ENCODE peak calls at places on chromosomes 12 and 14, in four cellular contexts. J, L, M and Z are unnamed samples.

GRCh38 chr12:62659457-62660295 is 193.1 kb downstream of the MON2 start:
- DNase-seq in J (no peak), L (no peak), M (no peak), Z (no peak)

GRCh38 chr14:24915958-24916595 is 133.9 kb downstream of the STXBP6 start:
- DNase-seq in J (no peak), L (no peak), M (no peak), Z (no peak)

GRCh38 chr12:23555808-23556207 is 393.7 kb downstream of the SOX5 start:
- DNase-seq in J (no peak), L (no peak), M (no peak), Z (no peak)

GRCh38 chr12:32102234-32102633 is 4.4 kb upstream of the BICD1 start:
- DNase-seq in J (no peak), L (no peak), M (no peak), Z (no peak)

GRCh38 chr14:100588671-100589070 is 1.5 kb upstream of the BEGAIN start:
- DNase-seq in J (no peak), L (no peak), M (no peak), Z (no peak)

GRCh38 chr12:107593713-107594381 is 91.8 kb upstream of the PWP1 start:
- DNase-seq in J (no peak), L (no peak), M (peak), Z (no peak)

GRCh38 chr12:14905269-14906004 is 19.8 kb upstream of the MGP start:
- DNase-seq in J (no peak), L (no peak), M (no peak), Z (no peak)

GRCh38 chr12:124411291-124411878 is 116.5 kb downstream of the RFLNA start:
- DNase-seq in J (no peak), L (peak), M (no peak), Z (peak)

GRCh38 chr12:6915023-6915788 is 826 bp downstream of the ENO2 start:
- DNase-seq in J (no peak), L (no peak), M (no peak), Z (no peak)

GRCh38 chr12:59486827-59487226 is 109.0 kb upstream of the SLC16A7 start:
- DNase-seq in J (no peak), L (no peak), M (no peak), Z (no peak)

GRCh38 chr12:59494617-59495016 is 101.2 kb upstream of the SLC16A7 start:
- DNase-seq in J (no peak), L (no peak), M (no peak), Z (no peak)

DNA sequence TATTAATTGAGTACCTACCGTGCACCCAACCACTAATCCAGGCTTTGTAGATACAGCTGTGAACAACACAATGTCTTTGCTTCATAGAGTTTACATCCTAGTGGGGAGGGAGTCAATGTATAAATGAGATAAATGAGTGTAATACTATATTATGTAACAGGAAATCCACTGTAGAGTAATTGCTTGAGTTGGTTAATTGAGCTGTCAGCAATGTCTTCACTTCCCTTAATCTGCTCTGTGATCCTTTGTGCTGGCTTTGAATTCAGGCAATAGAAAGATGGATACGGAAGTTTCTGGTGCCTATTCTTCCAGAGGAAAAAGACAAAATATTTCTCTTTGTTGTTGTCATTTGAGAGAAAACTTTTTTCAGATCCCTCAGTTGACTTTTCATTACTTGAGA is 104.0 kb upstream of the SLC16A7 start:
- DNase-seq in J (no peak), L (no peak), M (no peak), Z (no peak)
- H3K4me3 ChIP-seq in J (no peak), L (no peak), M (no peak), Z (no peak)

GRCh38 chr12:3313655-3314305 is 177.2 kb upstream of the PRMT8 start:
- DNase-seq in J (no peak), L (no peak), M (peak), Z (no peak)
- TF ChIP-seq CTCF in J (no peak), L (peak), M (peak), Z (peak)

GRCh38 chr12:83057436-83057835 is 370.7 kb downstream of the TMTC2 start:
- DNase-seq in J (no peak), L (no peak), M (no peak), Z (no peak)
- H3K4me3 ChIP-seq in J (no peak), L (no peak), M (no peak), Z (no peak)

GRCh38 chr12:57460457-57461325 is 1.1 kb downstream of the GLI1 start:
- DNase-seq in J (no peak), L (no peak), M (no peak), Z (no peak)
- TF ChIP-seq CTCF in J (no peak), L (no peak), M (no peak), Z (peak)

GRCh38 chr12:26564391-26564790 is 268.6 kb downstream of the ITPR2 start:
- DNase-seq in J (no peak), L (no peak), M (no peak), Z (no peak)

GRCh38 chr12:26566670-26567069 is 266.3 kb downstream of the ITPR2 start:
- DNase-seq in J (no peak), L (peak), M (no peak), Z (peak)

GRCh38 chr12:26563555-26563954 is 269.4 kb downstream of the ITPR2 start:
- DNase-seq in J (no peak), L (no peak), M (no peak), Z (no peak)

GRCh38 chr12:26566186-26566585 is 266.8 kb downstream of the ITPR2 start:
- DNase-seq in J (no peak), L (no peak), M (no peak), Z (no peak)

DNA sequence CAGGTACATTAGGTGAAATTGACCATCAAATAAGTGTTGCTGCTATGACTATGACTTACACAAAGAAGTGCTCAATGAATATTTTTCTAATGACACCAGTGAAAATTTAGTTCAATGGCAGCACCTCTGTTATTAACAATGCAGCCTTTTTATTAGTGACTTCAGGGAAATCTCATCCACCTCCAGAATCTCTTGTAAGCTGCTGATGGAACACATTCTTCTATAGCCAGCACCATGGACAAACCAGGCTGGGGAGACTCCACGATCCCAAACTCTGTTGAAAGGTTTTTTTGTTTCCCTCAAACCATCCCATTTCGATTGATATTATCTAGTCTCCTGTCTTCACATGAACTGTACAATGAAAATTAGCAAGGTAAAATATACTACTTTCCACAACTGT is 265.9 kb downstream of the ITPR2 start:
- DNase-seq in J (no peak), L (no peak), M (no peak), Z (no peak)
- H3K4me3 ChIP-seq in J (no peak), L (no peak), M (no peak), Z (no peak)